ENCODE peak calls at places on chromosomes 13 and 19, in six cellular contexts. Y, J, X, F, O and W are unnamed samples.

GRCh38 chr13:50867641-50867952 is 24.1 kb upstream of the DLEU7 start:
- DNase-seq in Y (no peak), X (no peak), F (no peak), O (no peak), J (no peak), W (no peak)

GRCh38 chr19:53906211-53907192 is 2.6 kb upstream of the CACNG7 start:
- DNase-seq in J (no peak), X (no peak), O (no peak), F (peak; percentile 92), Y (peak; percentile 24), W (no peak)

GRCh38 chr19:13031917-13032623 is 36.8 kb downstream of the NFIX start:
- DNase-seq in X (no peak), O (no peak), F (no peak), J (no peak), Y (no peak), W (no peak)

GRCh38 chr13:73451120-73452029 is 392.6 kb downstream of the KLF5 start:
- DNase-seq in O (no peak), Y (no peak), F (no peak), J (no peak), X (no peak), W (no peak)

GRCh38 chr19:13241321-13242104 is 91.3 kb downstream of the IER2 start:
- DNase-seq in X (no peak), Y (peak; percentile 20), O (no peak), J (no peak), F (no peak), W (no peak)

GRCh38 chr13:30510811-30511371 is 45.2 kb upstream of the HMGB1 start:
- DNase-seq in O (no peak), X (no peak), Y (no peak), F (no peak), J (no peak), W (no peak)

GRCh38 chr13:74871671-74872070 is 610.3 kb downstream of the TBC1D4 start:
- DNase-seq in X (no peak), O (no peak), Y (no peak), F (no peak), J (no peak), W (no peak)

GRCh38 chr19:2259331-2259730 is 3.1 kb upstream of the JSRP1 start:
- DNase-seq in F (no peak), Y (no peak), X (no peak), O (no peak), J (no peak), W (no peak)

GRCh38 chr19:46481947-46482346 is 10.6 kb upstream of the PNMA8A start:
- DNase-seq in J (no peak), X (no peak), F (no peak), Y (no peak), O (peak; percentile 53), W (no peak)

GRCh38 chr19:47176627-47177090 is 46.0 kb downstream of the SAE1 start:
- DNase-seq in Y (peak; percentile 36), X (no peak), O (no peak), F (no peak), J (no peak), W (no peak)

GRCh38 chr13:79225487-79226232 is 180.4 kb downstream of the RBM26 start:
- DNase-seq in O (no peak), Y (no peak), J (no peak), F (no peak), X (no peak), W (no peak)

GRCh38 chr19:38728752-38729541 is 15.3 kb downstream of the CAPN12 start:
- DNase-seq in X (no peak), F (no peak), Y (no peak), O (peak; percentile 11), J (no peak), W (peak; percentile 85)

GRCh38 chr13:30382836-30383525 is 39.3 kb upstream of the UBE2L5 start:
- DNase-seq in F (no peak), X (no peak), O (no peak), J (no peak), Y (no peak), W (no peak)

GRCh38 chr13:87331178-87331577 is 340.0 kb upstream of the SLITRK5 start:
- DNase-seq in J (no peak), Y (no peak), O (peak; percentile 20), X (no peak), F (no peak), W (peak; percentile 51)

GRCh38 chr19:46896076-46896794 is 35.4 kb downstream of the ARHGAP35 start:
- DNase-seq in J (no peak), O (no peak), F (no peak), Y (no peak), X (no peak), W (no peak)

GRCh38 chr13:39353988-39354387 is 249.0 kb downstream of the LHFPL6 start:
- DNase-seq in O (no peak), F (no peak), X (no peak), J (no peak), Y (no peak), W (no peak)

GRCh38 chr13:22047082-22047784 is 376.4 kb downstream of the FGF9 start:
- DNase-seq in X (peak; percentile 57), O (no peak), F (no peak), Y (no peak), J (no peak), W (no peak)

GRCh38 chr19:42078058-42078457 is 2.1 kb downstream of the ZNF574 start:
- DNase-seq in Y (no peak), O (no peak), J (no peak), X (no peak), F (no peak), W (no peak)

GRCh38 chr19:10769533-10770491 is 51.9 kb downstream of the DNM2 start:
- DNase-seq in J (no peak), X (no peak), Y (no peak), F (no peak), O (peak; percentile 84), W (peak; percentile 36)

DNA sequence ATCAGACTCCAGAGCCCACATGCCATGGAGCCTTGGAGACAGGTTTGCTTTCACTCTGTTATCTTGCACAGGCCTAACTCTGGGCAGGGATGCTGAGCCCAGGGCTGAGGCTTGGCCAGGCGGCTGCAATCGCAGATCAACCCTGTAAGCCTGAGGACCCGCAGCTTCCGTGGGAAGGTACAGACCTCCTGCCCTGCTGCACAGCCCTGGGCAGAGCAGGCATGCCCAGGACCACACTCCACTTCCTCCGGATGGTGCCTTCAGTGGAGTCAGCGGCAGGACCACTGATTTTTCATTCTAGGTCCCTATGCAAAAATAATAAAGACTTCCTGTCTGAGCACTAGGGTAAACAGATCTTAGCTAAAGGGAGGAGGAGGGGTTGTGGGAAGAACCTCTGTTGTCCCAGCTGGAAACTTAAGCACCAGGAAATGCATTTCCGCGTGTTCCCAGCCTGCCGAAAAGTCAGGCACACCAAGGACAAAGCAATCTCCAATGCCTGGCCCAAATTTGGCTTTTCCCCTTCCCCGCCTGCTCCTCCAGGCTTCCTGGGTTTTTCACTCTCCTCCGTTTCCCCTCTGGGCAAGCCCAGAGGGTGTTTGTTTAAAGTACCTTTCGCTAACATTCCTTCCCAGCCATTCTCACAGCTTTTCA is 87.3 kb downstream of the KCTD15 start:
- DNase-seq in Y (no peak), O (peak; percentile 66), J (peak; percentile 49), F (no peak), X (no peak), W (no peak)
- TF ChIP-seq POLR2A in Y (no peak), O (no peak), J (no peak), F (no peak), X (no peak), W (no peak)

DNA sequence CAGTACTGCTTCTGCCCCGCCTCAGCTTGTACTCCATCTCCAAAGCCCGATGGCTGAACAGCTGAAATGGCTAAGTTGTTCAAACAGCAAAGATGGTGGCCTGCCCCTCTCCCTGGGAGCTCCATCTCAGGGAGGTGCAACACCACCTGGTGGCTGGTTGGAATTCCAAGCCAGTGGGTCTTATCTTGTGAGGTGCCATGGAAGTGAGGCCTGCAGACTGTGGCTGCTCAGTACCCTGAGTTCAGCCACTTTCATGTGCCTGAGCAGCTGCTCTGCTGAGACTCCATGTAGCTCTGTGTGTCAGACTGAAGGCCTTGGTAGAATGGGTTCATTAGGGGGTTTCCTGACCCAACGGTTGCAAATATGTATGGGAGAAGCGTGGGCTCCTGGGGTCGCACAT is 67.3 kb upstream of the SPRY2 start:
- DNase-seq in O (no peak), J (no peak), Y (no peak), X (no peak), F (no peak), W (no peak)
- TF ChIP-seq CTCF in O (no peak), J (no peak), Y (no peak), X (no peak), F (no peak), W (no peak)

GRCh38 chr19:17951151-17952040 is 15.5 kb upstream of the KCNN1 start:
- DNase-seq in Y (no peak), X (no peak), J (no peak), O (no peak), F (no peak), W (no peak)
- H3K4me3 ChIP-seq in Y (no peak overlapping the region), X (peak overlapping the region; percentile 28), J (no peak overlapping the region), O (no peak overlapping the region), F (peak overlapping the region; percentile 41), W (no peak overlapping the region)

GRCh38 chr19:58474291-58474996 is 1.7 kb upstream of the ZNF446 start:
- DNase-seq in O (no peak), F (no peak), X (no peak), Y (no peak), J (no peak), W (no peak)
- TF ChIP-seq POLR2A in O (no peak), F (no peak), X (no peak), Y (no peak), J (no peak), W (no peak)

GRCh38 chr13:76500894-76501293 is 385.3 kb downstream of the KCTD12 start:
- DNase-seq in J (no peak), F (no peak), Y (no peak), X (no peak), O (no peak), W (no peak)
- TF ChIP-seq CTCF in J (no peak), F (no peak), Y (no peak), X (no peak), O (no peak), W (no peak)

GRCh38 chr19:35562336-35562735 is 1.1 kb downstream of the ATP4A start:
- DNase-seq in X (no peak), Y (no peak), J (no peak), O (no peak), F (no peak), W (no peak)
- H3K4me3 ChIP-seq in X (no peak overlapping the region), Y (no peak overlapping the region), J (no peak overlapping the region), O (no peak overlapping the region), F (no peak overlapping the region), W (no peak overlapping the region)